ENCODE peak calls at places on chromosomes 12 and 14, in five cellular contexts. A is type B pancreatic cell, Q is HEK293T, M is cardiac fibroblast, U is BE2C. R is an unnamed sample.

GRCh38 chr12:14665354-14666348 is 30.7 kb downstream of the GUCY2C start:
- DNase-seq in A (no peak), M (no peak), U (no peak), Q (no peak), R (peak; percentile 35)

GRCh38 chr14:23085458-23085857 is 9.5 kb downstream of the ACIN1 start:
- DNase-seq in M (peak; percentile 24), A (no peak), Q (no peak), U (no peak), R (no peak)

GRCh38 chr12:22729898-22730443 is 105.0 kb downstream of the ETNK1 start:
- DNase-seq in A (no peak), U (no peak), Q (no peak), M (peak; percentile 64), R (no peak)

GRCh38 chr12:91877022-91877421 is 268.6 kb downstream of the BTG1 start:
- DNase-seq in A (no peak), M (peak; percentile 61), Q (no peak), U (no peak), R (peak; percentile 80)

GRCh38 chr14:34063042-34063441 is 112.2 kb upstream of the EGLN3 start:
- DNase-seq in M (no peak), U (no peak), A (no peak), Q (no peak), R (no peak)

GRCh38 chr14:100644784-100645183 is 57.6 kb upstream of the BEGAIN start:
- DNase-seq in U (no peak), M (no peak), A (no peak), Q (no peak), R (peak; percentile 56)

GRCh38 chr14:104697892-104698583 is 8.6 kb downstream of the INF2 start:
- DNase-seq in U (no peak), Q (no peak), M (peak; percentile 36), A (no peak), R (no peak)

GRCh38 chr14:64708148-64709004 is 4.2 kb downstream of the PLEKHG3 start:
- DNase-seq in A (no peak), M (no peak), U (peak; percentile 6), Q (no peak), R (no peak)

GRCh38 chr12:63787306-63787705 is 7.6 kb downstream of the RXYLT1 start:
- DNase-seq in Q (no peak), A (no peak), M (no peak), U (no peak), R (no peak)

GRCh38 chr14:77316872-77317271 is 3.8 kb downstream of the POMT2 start:
- DNase-seq in A (no peak), M (no peak), Q (no peak), U (no peak), R (no peak)

GRCh38 chr12:125218952-125219351 is 153.7 kb downstream of the AACS start:
- DNase-seq in U (no peak), A (no peak), Q (no peak), M (no peak), R (no peak)